ENCODE peak calls at places on chromosomes 7 and 10, in eight cellular contexts. I is ascending aorta, M is OCI-LY7, W is transverse colon, Y is aorta, O is prostate gland, E is fibroblast of lung, D is adrenal gland. X is an unnamed sample. For H3K4me1, the result is how much of the 10 kb centered on the place peaks cover.

GRCh38 chr10:65614956-65615565 is 1310.8 kb upstream of the LRRTM3 start:
- DNase-seq in I (no peak), M (no peak), W (no peak), Y (no peak), O (no peak), E (no peak), D (no peak), X (no peak)

GRCh38 chr10:32004161-32004591 is 52.0 kb downstream of the KIF5B start:
- DNase-seq in I (no peak), M (peak), W (peak), Y (peak), O (no peak), E (peak), D (peak), X (peak)

GRCh38 chr7:106068986-106069385 is 43.1 kb downstream of the SYPL1 start:
- DNase-seq in I (no peak), M (no peak), W (no peak), Y (no peak), O (no peak), E (peak), D (no peak), X (no peak)

GRCh38 chr7:123580406-123581161 is 21.0 kb upstream of the ASB15 start:
- DNase-seq in I (no peak), M (peak), W (no peak), Y (no peak), O (no peak), E (peak), D (peak), X (no peak)

GRCh38 chr7:33686001-33686591 is 219.2 kb upstream of the BMPER start:
- DNase-seq in I (no peak), M (no peak), W (no peak), Y (no peak), O (no peak), E (no peak), D (no peak), X (peak)

GRCh38 chr7:20794676-20795075 is 8.0 kb upstream of the SP8 start:
- DNase-seq in I (no peak), M (no peak), W (no peak), Y (no peak), O (no peak), E (no peak), D (no peak), X (no peak)

GRCh38 chr7:150341263-150342118 is at the start of gene RARRES2:
- DNase-seq in I (peak), M (no peak), W (peak), Y (peak), O (no peak), E (peak), D (peak), X (peak)

GRCh38 chr7:36188266-36188665 is 35.2 kb downstream of the EEPD1 start:
- DNase-seq in I (no peak), M (no peak), W (no peak), Y (no peak), O (no peak), E (no peak), D (no peak), X (no peak)

GRCh38 chr7:16563281-16564022 is 36.8 kb downstream of the LRRC72 start:
- DNase-seq in I (no peak), M (peak), W (no peak), Y (no peak), O (no peak), E (no peak), D (no peak), X (no peak)

GRCh38 chr7:130662426-130662825 is 6.1 kb downstream of the COPG2 start:
- DNase-seq in I (no peak), M (no peak), W (no peak), Y (no peak), O (no peak), E (peak), D (no peak), X (no peak)

GRCh38 chr10:121070671-121071070 is 219.5 kb downstream of the WDR11 start:
- DNase-seq in I (no peak), M (no peak), W (peak), Y (no peak), O (peak), E (no peak), D (no peak), X (no peak)

GRCh38 chr7:36686499-36686898 is 37.8 kb downstream of the AOAH start:
- DNase-seq in I (no peak), M (no peak), W (no peak), Y (no peak), O (no peak), E (peak), D (no peak), X (no peak)

GRCh38 chr10:114537791-114538543 is 120.1 kb downstream of the ABLIM1 start:
- DNase-seq in I (no peak), M (no peak), W (no peak), Y (no peak), O (no peak), E (no peak), D (no peak), X (no peak)

GRCh38 chr10:49568235-49568634 is 29.3 kb upstream of the ERCC6 start:
- DNase-seq in I (no peak), M (no peak), W (no peak), Y (peak), O (no peak), E (peak), D (no peak), X (no peak)

GRCh38 chr7:20542594-20542993 is 72.9 kb upstream of the ABCB5 start:
- DNase-seq in I (no peak), M (no peak), W (peak), Y (peak), O (peak), E (peak), D (peak), X (no peak)

GRCh38 chr7:74071121-74071520 is 12.5 kb upstream of the LIMK1 start:
- DNase-seq in I (no peak), M (no peak), W (no peak), Y (no peak), O (no peak), E (no peak), D (no peak), X (no peak)

GRCh38 chr7:74078461-74078860 is 5.1 kb upstream of the LIMK1 start:
- DNase-seq in I (no peak), M (no peak), W (no peak), Y (no peak), O (no peak), E (no peak), D (no peak), X (no peak)

GRCh38 chr7:74069790-74070618 is 13.6 kb upstream of the LIMK1 start:
- DNase-seq in I (no peak), M (no peak), W (no peak), Y (peak), O (no peak), E (no peak), D (no peak), X (no peak)

GRCh38 chr7:74070619-74070920 is 13.0 kb upstream of the LIMK1 start:
- DNase-seq in I (no peak), M (no peak), W (no peak), Y (peak), O (no peak), E (no peak), D (no peak), X (no peak)

GRCh38 chr7:74074731-74075130 is 8.9 kb upstream of the LIMK1 start:
- DNase-seq in I (no peak), M (no peak), W (no peak), Y (no peak), O (no peak), E (no peak), D (no peak), X (no peak)
- H3K27ac ChIP-seq in I (no peak), M (no peak), W (no peak), Y (no peak), O (no peak), E (no peak), D (no peak), X (no peak)

DNA sequence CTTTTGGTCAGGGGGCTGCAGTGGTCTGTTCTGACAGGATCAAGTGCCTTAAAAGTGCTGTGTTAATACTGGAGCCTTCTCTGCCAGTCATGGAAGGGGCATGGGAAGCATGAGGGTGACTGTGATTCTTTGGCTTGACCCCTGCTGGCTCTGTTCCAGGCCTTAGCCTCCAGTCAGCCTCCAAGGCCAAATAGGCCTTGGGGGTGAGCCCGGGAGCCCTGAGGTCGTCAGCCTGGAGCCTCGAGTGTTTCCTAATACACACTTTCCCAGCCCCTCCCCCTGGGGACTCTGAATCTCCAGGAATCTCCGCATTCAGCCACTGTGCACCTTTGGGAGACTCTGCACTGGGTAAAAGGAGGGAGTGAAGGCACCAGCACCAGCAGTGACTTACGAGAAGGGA is 10.0 kb downstream of the HKDC1 start:
- DNase-seq in I (no peak), M (no peak), W (no peak), Y (no peak), O (no peak), E (no peak), D (peak), X (no peak)
- H3K4me1 ChIP-seq in I (under half), M (under half), W (under half), Y (under half), O (under half), E (under half), D (under half), X (under half)

DNA sequence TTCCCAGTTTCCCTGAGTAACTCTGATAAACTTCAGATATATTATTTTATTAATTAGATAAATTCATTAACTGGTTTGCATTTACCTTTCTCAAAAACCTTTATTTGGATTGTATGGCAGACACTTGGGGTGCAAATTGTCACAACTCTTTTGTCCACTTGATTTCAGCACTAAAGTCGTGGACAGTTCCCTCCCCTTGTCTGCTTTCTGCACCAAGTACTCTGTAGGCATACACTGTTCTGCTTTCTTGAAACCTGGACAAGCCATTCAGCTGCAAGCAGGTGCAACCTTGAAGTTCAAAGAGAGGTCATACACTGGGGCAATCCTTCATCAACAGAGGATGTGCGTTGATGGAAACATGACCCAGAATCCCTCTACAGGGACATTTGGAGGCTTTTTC is 162.9 kb downstream of the ARL5B start:
- DNase-seq in I (no peak), M (peak), W (no peak), Y (no peak), O (no peak), E (peak), D (no peak), X (no peak)
- H3K27ac ChIP-seq in I (no peak), M (no peak), W (no peak), Y (no peak), O (no peak), E (no peak), D (no peak), X (no peak)

DNA sequence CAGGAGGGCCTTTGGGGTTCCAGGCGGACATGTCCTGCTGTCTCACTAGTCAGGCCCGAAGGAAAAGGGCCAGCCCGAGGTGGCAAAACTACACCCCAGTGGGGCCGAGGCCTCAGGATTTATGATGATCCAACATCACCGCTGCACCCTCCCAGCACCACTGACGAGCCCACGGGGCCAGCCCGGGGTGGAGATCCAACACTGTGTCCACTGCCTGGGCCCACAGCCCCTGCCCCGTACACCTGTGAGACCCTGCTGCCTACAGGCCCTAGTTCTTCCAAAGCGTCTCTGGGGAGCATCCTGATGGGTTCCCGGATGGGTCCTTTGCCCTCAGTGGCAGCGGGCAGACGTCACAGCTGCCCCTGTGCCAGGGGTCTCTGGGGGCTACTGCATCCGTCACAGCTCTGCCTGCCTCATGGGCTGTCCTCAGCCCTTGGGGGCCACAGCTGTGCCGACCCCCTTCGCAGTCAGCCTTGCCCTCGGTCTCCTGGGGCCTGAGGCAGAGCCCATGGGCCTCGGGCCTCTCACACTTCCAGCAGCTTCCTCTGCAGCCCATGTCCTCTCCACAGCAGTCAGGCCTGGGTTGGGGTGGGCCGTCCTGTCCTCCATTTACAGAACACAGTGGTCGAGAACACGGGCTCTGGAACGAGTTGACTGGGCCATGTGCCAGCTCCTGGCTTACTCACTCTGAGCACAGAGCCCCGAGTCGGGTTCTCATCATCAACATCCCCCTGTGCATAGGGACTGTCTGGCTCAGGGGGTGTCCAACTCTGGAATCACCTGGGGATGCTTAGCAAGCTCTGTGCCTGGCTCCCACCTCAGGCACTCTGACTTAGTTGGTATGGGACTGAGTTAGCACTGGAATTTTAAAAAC is 64.9 kb downstream of the FOXL3 start:
- DNase-seq in I (no peak), M (no peak), W (no peak), Y (no peak), O (no peak), E (no peak), D (no peak), X (no peak)
- H3K4me1 ChIP-seq in I (under half), M (under half), W (under half), Y (under half), O (under half), E (under half), D (under half), X (under half)

DNA sequence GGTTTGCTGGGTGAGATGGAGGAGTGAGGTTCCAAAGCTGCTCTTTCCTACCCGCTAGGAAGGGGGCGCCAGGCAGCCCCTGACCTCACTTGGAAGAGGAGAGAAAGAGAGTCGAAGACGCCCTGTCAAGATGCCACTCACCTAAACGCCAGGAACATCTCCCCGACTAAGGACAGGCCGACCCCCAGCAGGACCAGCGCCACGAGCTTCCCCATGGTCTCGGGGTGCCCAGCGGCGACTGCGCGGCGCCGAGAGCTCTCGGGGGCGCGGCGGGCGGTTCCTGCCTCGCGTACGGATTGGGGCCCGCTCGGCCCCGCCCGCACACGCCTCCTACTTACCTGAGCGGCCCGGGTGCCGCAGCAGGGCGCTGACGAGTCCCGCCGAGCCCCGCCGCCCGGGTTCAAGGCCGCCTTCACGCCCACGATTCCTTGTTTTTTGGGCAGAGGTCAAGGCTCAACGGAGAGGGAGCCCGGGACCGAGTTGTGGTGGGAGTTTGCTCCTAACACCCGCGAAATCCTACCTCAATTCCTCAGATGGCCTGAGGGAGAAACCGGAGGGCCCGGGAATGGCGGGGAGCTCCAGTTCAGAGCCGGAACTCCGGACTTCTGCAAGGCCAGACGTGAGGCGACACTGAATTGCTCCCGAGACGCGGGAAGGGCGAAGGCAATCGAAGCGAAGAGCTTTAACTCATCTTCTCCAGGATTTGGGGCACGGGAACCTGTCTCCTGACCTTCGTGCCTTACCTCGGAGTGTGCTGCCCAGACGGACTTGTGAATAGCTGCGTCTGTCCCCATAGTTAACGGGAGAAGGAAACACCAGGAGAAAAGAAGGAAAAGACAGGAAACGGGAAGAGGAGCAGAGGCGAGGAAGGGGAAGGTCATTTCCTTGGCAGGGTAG is at the start of gene PON3:
- DNase-seq in I (no peak), M (no peak), W (peak), Y (peak), O (no peak), E (no peak), D (no peak), X (peak)
- H3K27ac ChIP-seq in I (no peak), M (no peak), W (peak), Y (no peak), O (no peak), E (no peak), D (no peak), X (no peak)

GRCh38 chr7:2529161-2530075 is 9.8 kb downstream of the LFNG start:
- DNase-seq in I (peak), M (peak), W (peak), Y (peak), O (no peak), E (peak), D (peak), X (peak)
- H3K4me1 ChIP-seq in I (under half), M (under half), W (half or more), Y (under half), O (under half), E (under half), D (under half), X (under half)

DNA sequence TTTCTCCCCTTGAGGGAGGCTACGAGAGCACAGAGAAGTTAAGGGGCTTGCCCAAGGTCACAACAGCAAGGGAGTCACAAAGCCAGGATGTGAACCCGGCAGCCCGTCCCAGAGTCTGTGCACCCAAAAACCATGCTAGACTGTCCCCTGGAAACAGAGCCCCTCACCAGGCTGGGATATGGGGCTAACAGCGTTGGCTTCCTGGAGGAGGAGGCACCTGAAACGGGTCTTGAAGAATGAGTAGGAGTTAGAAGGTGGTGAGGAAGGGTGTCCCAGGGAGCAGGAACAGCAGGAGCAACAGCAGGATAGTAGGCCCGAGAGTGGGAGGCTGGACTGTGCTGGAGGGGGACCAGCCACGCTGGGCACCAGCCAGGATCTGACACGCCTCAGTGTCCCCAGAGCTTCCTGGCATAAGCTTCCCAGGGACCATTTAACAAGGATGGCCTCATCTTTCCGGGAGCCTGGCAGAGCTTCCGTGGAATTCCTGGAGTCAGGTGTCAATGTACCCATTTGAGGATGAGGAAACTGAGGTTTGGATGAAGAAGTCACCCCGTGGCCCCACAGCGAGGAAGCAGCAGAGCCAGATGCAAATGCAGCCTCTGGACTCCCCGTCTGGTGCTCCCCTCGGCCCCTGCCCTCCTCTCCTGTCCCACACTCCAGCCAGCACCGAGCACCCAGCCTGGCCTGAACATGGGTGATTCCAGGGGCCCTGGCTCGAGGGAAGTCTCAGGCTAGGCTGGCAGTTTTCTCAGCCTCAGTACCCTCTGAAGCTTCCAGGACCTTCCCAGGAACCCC is 3.3 kb upstream of the GRIFIN start:
- DNase-seq in I (no peak), M (no peak), W (no peak), Y (no peak), O (no peak), E (no peak), D (no peak), X (no peak)
- H3K27ac ChIP-seq in I (no peak), M (no peak), W (no peak), Y (no peak), O (peak), E (no peak), D (no peak), X (no peak)

GRCh38 chr10:96743988-96744585 is 23.8 kb upstream of the PIK3AP1 start:
- DNase-seq in I (no peak), M (peak), W (no peak), Y (no peak), O (no peak), E (peak), D (no peak), X (no peak)
- H3K4me1 ChIP-seq in I (under half), M (half or more), W (under half), Y (under half), O (under half), E (under half), D (under half), X (under half)

GRCh38 chr7:157394246-157395191 is 57.7 kb downstream of the DNAJB6 start:
- DNase-seq in I (no peak), M (no peak), W (no peak), Y (no peak), O (no peak), E (peak), D (no peak), X (no peak)

GRCh38 chr7:157391036-157391710 is 54.4 kb downstream of the DNAJB6 start:
- DNase-seq in I (peak), M (no peak), W (no peak), Y (no peak), O (no peak), E (no peak), D (no peak), X (no peak)

GRCh38 chr7:157392256-157393037 is 55.6 kb downstream of the DNAJB6 start:
- DNase-seq in I (no peak), M (no peak), W (no peak), Y (no peak), O (no peak), E (no peak), D (no peak), X (no peak)

GRCh38 chr7:157386979-157387800 is 50.4 kb downstream of the DNAJB6 start:
- DNase-seq in I (peak), M (peak), W (peak), Y (peak), O (peak), E (peak), D (peak), X (peak)

GRCh38 chr7:157389951-157390730 is 53.3 kb downstream of the DNAJB6 start:
- DNase-seq in I (peak), M (no peak), W (no peak), Y (no peak), O (no peak), E (peak), D (no peak), X (no peak)
- H3K27ac ChIP-seq in I (no peak), M (no peak), W (no peak), Y (no peak), O (no peak), E (no peak), D (no peak), X (peak)

X was measured in psoas muscle.